ENCODE peak calls at places on chromosomes 1 and 21, in four cellular contexts. O is NCI-H345, A is HAP-1, M is SJSA1. X is an unnamed sample.

GRCh38 chr1:9302745-9303524 is 10.2 kb downstream of the SPSB1 start:
- DNase-seq in A (no peak), O (no peak), M (peak; percentile 92), X (no peak)

GRCh38 chr1:98053471-98054366 is 132.9 kb upstream of the DPYD start:
- DNase-seq in O (peak; percentile 71), A (peak; percentile 77), M (peak; percentile 69), X (peak; percentile 28)

GRCh38 chr1:9615316-9616063 is 26.8 kb downstream of the TMEM201 start:
- DNase-seq in M (no peak), A (peak; percentile 68), O (no peak), X (no peak)

GRCh38 chr1:118788372-118788955 is 199.7 kb downstream of the TBX15 start:
- DNase-seq in O (peak; percentile 79), A (no peak), M (no peak), X (no peak)

GRCh38 chr1:30688920-30689794 is 34.2 kb downstream of the MATN1 start:
- DNase-seq in A (no peak), M (no peak), O (no peak), X (no peak)

GRCh38 chr1:32817815-32818786 is 648 bp downstream of the S100PBP start:
- DNase-seq in O (peak; percentile 81), A (peak; percentile 91), M (peak; percentile 90), X (peak; percentile 75)

GRCh38 chr1:61157420-61157987 is 75.1 kb downstream of the NFIA start:
- DNase-seq in M (no peak), A (no peak), O (no peak), X (no peak)

GRCh38 chr1:43540653-43541071 is 10.0 kb downstream of the PTPRF start:
- DNase-seq in M (no peak), O (no peak), A (no peak), X (no peak)

GRCh38 chr1:56073614-56074356 is 505.6 kb downstream of the PLPP3 start:
- DNase-seq in A (no peak), O (no peak), M (peak; percentile 59), X (no peak)

GRCh38 chr1:175462618-175463017 is 270.0 kb upstream of the KIAA0040 start:
- DNase-seq in A (no peak), O (no peak), M (no peak), X (no peak)

GRCh38 chr1:204323887-204324286 is 35.8 kb downstream of the PLEKHA6 start:
- DNase-seq in M (no peak), O (no peak), A (no peak), X (no peak)

GRCh38 chr1:110040548-110040947 is 6.1 kb downstream of the STRIP1 start:
- DNase-seq in O (no peak), A (no peak), M (no peak), X (no peak)

GRCh38 chr1:246699095-246699735 is 25.0 kb upstream of the SCCPDH start:
- DNase-seq in O (peak; percentile 83), A (peak; percentile 93), M (peak; percentile 92), X (peak; percentile 98)

GRCh38 chr1:234631721-234632125 is 21.7 kb upstream of the IRF2BP2 start:
- DNase-seq in O (no peak), A (no peak), M (peak; percentile 84), X (no peak)

GRCh38 chr1:225880210-225880584 is 2.0 kb downstream of the TMEM63A start:
- DNase-seq in O (peak; percentile 45), M (no peak), A (no peak), X (no peak)

GRCh38 chr1:13786541-13786940 is 86.6 kb downstream of the PRDM2 start:
- DNase-seq in O (no peak), A (no peak), M (no peak), X (no peak)

GRCh38 chr1:17005365-17005740 is 6.4 kb downstream of the ATP13A2 start:
- DNase-seq in M (no peak), O (no peak), A (no peak), X (no peak)

GRCh38 chr1:9883585-9884449 is 26.3 kb downstream of the CTNNBIP1 start:
- DNase-seq in O (no peak), M (no peak), A (no peak), X (no peak)

GRCh38 chr1:114892194-114892918 is 37.7 kb downstream of the SYCP1 start:
- DNase-seq in M (no peak), O (no peak), A (no peak), X (no peak)

GRCh38 chr1:171160611-171161354 is 24.3 kb upstream of the FMO2 start:
- DNase-seq in M (no peak), A (no peak), O (no peak), X (no peak)

GRCh38 chr1:5099018-5099417 is 444.6 kb downstream of the AJAP1 start:
- DNase-seq in O (peak; percentile 52), A (no peak), M (no peak), X (peak; percentile 6)

GRCh38 chr1:232250838-232251237 is 379.1 kb downstream of the SIPA1L2 start:
- DNase-seq in M (no peak), O (no peak), A (no peak), X (no peak)

GRCh38 chr1:156508205-156508954 is 7.8 kb upstream of the MEF2D start:
- DNase-seq in M (no peak), A (no peak), O (no peak), X (no peak)

GRCh38 chr1:85544689-85545203 is 35.8 kb upstream of the CCN1 start:
- DNase-seq in O (peak; percentile 1), A (no peak), M (peak; percentile 64), X (no peak)

GRCh38 chr21:15301014-15301413 is 236.2 kb upstream of the NRIP1 start:
- DNase-seq in A (no peak), M (no peak), O (no peak), X (no peak)